ENCODE peak calls at places on chromosomes 1 and 21, in ten cellular contexts. C is mucosa of descending colon, L is neural crest cell, W is MM.1S, K is astrocyte of the cerebellum, V is AG10803, B is HFF-Myc, G is uterus, Y is PC-3, E is astrocyte of the spinal cord. U is an unnamed sample.

GRCh38 chr1:178529364-178530036 is 16.6 kb downstream of the TEX35 start:
- DNase-seq in C (no peak), L (no peak), W (no peak), K (no peak), V (no peak), B (no peak), G (no peak), Y (no peak), E (no peak), U (no peak)

GRCh38 chr21:35989185-35989735 is 71.1 kb downstream of the SETD4 start:
- DNase-seq in C (peak; percentile 31), L (no peak), W (no peak), K (no peak), V (peak; percentile 84), B (no peak), G (no peak), Y (no peak), E (peak; percentile 15), U (no peak)

GRCh38 chr1:246300653-246301549 is 206.2 kb downstream of the SMYD3 start:
- DNase-seq in C (no peak), L (no peak), W (no peak), K (no peak), V (no peak), B (no peak), G (no peak), Y (peak; percentile 32), E (no peak), U (no peak)

GRCh38 chr1:19563336-19564097 is 78.2 kb upstream of the CAPZB start:
- DNase-seq in C (peak; percentile 48), L (no peak), W (no peak), K (no peak), V (peak; percentile 58), B (no peak), G (peak; percentile 83), Y (no peak), E (peak; percentile 42), U (no peak)

GRCh38 chr1:236282719-236283118 is 961 bp upstream of the ERO1B start:
- DNase-seq in C (no peak), L (no peak), W (no peak), K (no peak), V (no peak), B (no peak), G (no peak), Y (no peak), E (no peak), U (no peak)

GRCh38 chr1:228228601-228229074 is 20.8 kb downstream of the OBSCN start:
- DNase-seq in C (no peak), L (no peak), W (no peak), K (peak; percentile 11), V (peak; percentile 88), B (no peak), G (no peak), Y (peak; percentile 90), E (peak; percentile 78), U (no peak)

GRCh38 chr21:32392299-32392879 is 423 bp downstream of the URB1 start:
- DNase-seq in C (no peak), L (no peak), W (peak; percentile 43), K (no peak), V (no peak), B (no peak), G (no peak), Y (peak; percentile 18), E (peak; percentile 10), U (no peak)

GRCh38 chr1:91564888-91565700 is 64.4 kb downstream of the CDC7 start:
- DNase-seq in C (no peak), L (peak; percentile 64), W (no peak), K (no peak), V (peak; percentile 91), B (peak; percentile 77), G (no peak), Y (no peak), E (peak; percentile 25), U (no peak)

GRCh38 chr1:40383488-40384412 is 10.2 kb downstream of the SMAP2 start:
- DNase-seq in C (no peak), L (no peak), W (no peak), K (no peak), V (no peak), B (no peak), G (no peak), Y (peak; percentile 89), E (peak; percentile 41), U (no peak)

GRCh38 chr1:63321788-63322247 is 549 bp upstream of the FOXD3 start:
- DNase-seq in C (no peak), L (no peak), W (no peak), K (no peak), V (no peak), B (no peak), G (no peak), Y (peak; percentile 10), E (no peak), U (no peak)

GRCh38 chr1:81252471-81253160 is 548.1 kb upstream of the ADGRL2 start:
- DNase-seq in C (no peak), L (no peak), W (no peak), K (no peak), V (no peak), B (no peak), G (no peak), Y (no peak), E (no peak), U (no peak)

GRCh38 chr1:81259620-81260411 is 540.9 kb upstream of the ADGRL2 start:
- DNase-seq in C (no peak), L (no peak), W (no peak), K (no peak), V (no peak), B (no peak), G (no peak), Y (no peak), E (no peak), U (no peak)

GRCh38 chr1:81254068-81254467 is 546.7 kb upstream of the ADGRL2 start:
- DNase-seq in C (no peak), L (no peak), W (no peak), K (no peak), V (no peak), B (no peak), G (no peak), Y (no peak), E (no peak), U (no peak)

GRCh38 chr1:81254560-81254959 is 546.2 kb upstream of the ADGRL2 start:
- DNase-seq in C (no peak), L (no peak), W (no peak), K (no peak), V (no peak), B (no peak), G (no peak), Y (peak; percentile 23), E (no peak), U (no peak)
- TF ChIP-seq CTCF in C (no peak), L (peak; percentile 44), W (no peak), K (peak; percentile 17), V (peak; percentile 28), B (peak; percentile 35), G (no peak), Y (no peak), E (peak; percentile 17), U (no peak)

DNA sequence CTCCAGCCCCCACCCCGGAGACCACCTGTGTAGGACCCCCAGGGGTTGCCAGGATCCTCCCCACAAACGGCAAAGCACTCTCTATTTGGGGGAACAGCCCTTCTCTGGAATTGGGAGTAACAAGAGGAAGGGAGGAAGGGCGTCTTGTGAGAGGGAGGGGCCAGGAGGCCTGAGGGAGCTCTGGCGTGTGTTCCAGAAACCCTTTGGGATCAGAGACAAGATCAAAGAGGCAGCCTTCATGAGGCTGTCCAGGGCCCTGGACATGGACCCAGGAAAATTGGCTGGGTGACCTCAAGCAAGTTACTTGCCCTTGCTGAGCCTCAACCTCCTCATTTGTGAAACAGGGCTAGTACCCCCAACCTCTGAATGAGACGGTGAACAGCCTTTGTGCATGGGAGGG is 18.1 kb upstream of the ECE1 start:
- DNase-seq in C (no peak), L (no peak), W (no peak), K (no peak), V (no peak), B (no peak), G (peak; percentile 54), Y (no peak), E (no peak), U (no peak)
- TF ChIP-seq CTCF in C (no peak), L (no peak), W (no peak), K (no peak), V (no peak), B (no peak), G (no peak), Y (no peak), E (no peak), U (no peak)

DNA sequence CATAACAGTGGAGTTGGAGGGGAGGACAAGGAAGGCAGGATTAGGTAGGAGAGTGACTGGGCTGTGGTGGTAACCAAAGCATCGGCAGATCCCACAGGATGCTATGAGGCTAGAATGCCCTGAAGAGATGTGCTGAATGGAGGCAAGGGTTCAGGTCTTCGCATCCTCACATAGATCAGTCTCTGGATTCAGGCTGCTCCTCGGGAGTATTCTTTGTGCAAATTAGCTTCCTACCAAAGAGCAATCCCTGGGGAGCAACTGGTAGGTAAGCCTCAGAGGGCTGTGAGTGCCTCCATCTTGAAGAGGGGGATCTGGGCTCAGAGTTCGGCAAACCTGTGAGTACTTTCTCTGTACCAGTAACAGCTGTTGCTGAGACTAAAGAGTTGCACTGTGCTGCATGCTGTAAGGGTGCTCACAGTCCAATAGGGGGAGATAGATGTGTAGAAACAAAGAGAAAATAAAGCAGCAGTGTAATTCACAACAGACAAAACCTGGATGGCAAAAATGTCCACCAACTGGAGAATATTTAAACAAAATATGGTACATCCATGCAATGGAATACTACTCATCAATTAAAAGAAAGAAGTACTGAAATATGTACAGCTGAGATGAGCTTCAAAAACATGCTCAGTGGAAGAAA is 322.4 kb upstream of the DEPDC1 start:
- DNase-seq in C (no peak), L (no peak), W (peak; percentile 47), K (no peak), V (peak; percentile 1), B (no peak), G (no peak), Y (peak; percentile 5), E (peak; percentile 18), U (no peak)
- TF ChIP-seq CTCF in C (no peak), L (peak; percentile 67), W (peak; percentile 51), K (peak; percentile 72), V (peak; percentile 28), B (no peak), G (no peak), Y (peak; percentile 41), E (peak; percentile 56), U (peak; percentile 65)

DNA sequence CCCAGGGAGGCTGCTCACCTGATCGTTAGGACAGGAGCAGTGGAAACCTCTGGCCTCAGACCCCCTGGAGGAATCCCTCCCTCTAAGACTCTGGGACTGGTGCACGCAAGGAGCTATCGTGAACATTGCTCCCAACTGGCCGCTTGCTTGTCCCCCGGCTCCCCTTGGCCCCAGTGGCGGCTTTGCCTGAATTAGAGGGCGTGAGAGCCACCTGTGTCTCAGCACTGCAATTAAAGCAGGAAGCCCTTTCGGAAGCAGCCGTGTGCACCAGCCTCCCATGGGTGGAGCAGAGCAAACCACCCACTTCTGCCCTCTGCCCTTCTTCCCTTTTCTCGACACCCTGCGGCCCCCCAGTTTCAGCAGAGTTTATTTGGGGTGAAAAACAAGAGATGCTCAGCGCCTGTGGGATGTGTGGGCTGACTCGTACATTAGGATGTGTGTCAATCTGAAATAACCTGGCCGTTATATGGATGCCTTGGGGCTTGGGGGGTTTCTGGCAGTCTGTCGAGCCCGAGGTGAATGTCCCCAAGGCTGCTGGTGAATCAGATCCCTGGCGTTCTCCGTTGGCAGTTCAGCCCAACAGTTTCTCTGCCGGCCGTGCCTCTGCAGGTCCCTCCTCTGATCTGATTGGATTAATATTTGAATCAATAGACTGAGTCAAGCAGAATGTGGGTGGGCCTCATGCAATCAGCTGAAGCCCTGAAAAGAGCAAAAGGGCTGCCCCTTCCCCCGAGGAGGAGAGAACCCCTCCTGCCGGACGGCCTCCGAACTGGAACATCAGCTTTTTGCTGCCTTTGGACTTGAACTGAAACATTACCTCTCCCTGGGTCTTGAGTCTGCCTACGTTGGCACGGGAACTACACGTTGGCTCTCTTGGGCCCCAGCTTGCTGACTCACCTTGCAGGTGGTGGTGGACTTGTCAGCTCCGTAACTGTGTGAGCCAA is 7.3 kb upstream of the UMODL1 start:
- DNase-seq in C (peak; percentile 78), L (no peak), W (peak; percentile 98), K (no peak), V (no peak), B (no peak), G (no peak), Y (peak; percentile 56), E (no peak), U (no peak)
- TF ChIP-seq CTCF in C (no peak), L (no peak), W (peak; percentile 57), K (no peak), V (no peak), B (no peak), G (no peak), Y (no peak), E (no peak), U (no peak)